ENCODE peak calls at places on chromosomes 12 and 14, in seven cellular contexts. K is kidney, U is tibial nerve, N is PC-3, P is breast epithelium, C is thyroid gland, Y is endothelial cell of umbilical vein. I is an unnamed sample.

GRCh38 chr14:23481992-23482813 is 12.7 kb downstream of the NGDN start:
- DNase-seq in N (no peak), K (no peak), U (no peak), Y (no peak), P (no peak), C (no peak), I (no peak)

GRCh38 chr12:110577717-110578521 is 5.2 kb downstream of the PPTC7 start:
- DNase-seq in P (no peak), U (no peak), K (no peak), C (no peak), N (peak; percentile 99), Y (peak; percentile 48), I (peak; percentile 94)

GRCh38 chr12:3168775-3169221 is 91.6 kb downstream of the TSPAN9 start:
- DNase-seq in C (no peak), N (peak; percentile 91), Y (no peak), P (peak; percentile 66), K (peak; percentile 81), U (no peak), I (peak; percentile 98)

GRCh38 chr12:89166525-89166934 is 185.8 kb downstream of the DUSP6 start:
- DNase-seq in P (no peak), U (no peak), C (no peak), Y (peak; percentile 93), K (no peak), N (peak; percentile 53), I (peak; percentile 62)

GRCh38 chr14:32596390-32596789 is 267.3 kb downstream of the AKAP6 start:
- DNase-seq in C (no peak), P (no peak), Y (no peak), K (no peak), U (no peak), N (peak; percentile 52), I (no peak)

GRCh38 chr12:123907021-123907420 is 65.6 kb downstream of the CCDC92 start:
- DNase-seq in Y (no peak), P (no peak), C (no peak), K (peak; percentile 20), N (no peak), U (no peak), I (no peak)

GRCh38 chr12:59432057-59432456 is 163.8 kb upstream of the SLC16A7 start:
- DNase-seq in K (no peak), Y (no peak), U (no peak), C (no peak), P (no peak), N (no peak), I (no peak)

GRCh38 chr14:92844220-92844619 is 50.1 kb downstream of the GOLGA5 start:
- DNase-seq in U (no peak), K (no peak), N (peak; percentile 39), P (no peak), C (no peak), Y (no peak), I (peak; percentile 12)

GRCh38 chr12:12505544-12506501 is 56.8 kb downstream of the DUSP16 start:
- DNase-seq in Y (peak; percentile 70), C (peak; percentile 6), U (no peak), N (no peak), P (no peak), K (no peak), I (peak; percentile 89)

GRCh38 chr14:21382886-21383847 is 652 bp downstream of the SUPT16H start:
- DNase-seq in U (no peak), Y (peak; percentile 59), K (peak; percentile 80), P (no peak), C (peak; percentile 49), N (peak; percentile 49), I (peak; percentile 86)

GRCh38 chr12:28415755-28416154 is 225.5 kb downstream of the CCDC91 start:
- DNase-seq in C (no peak), N (peak; percentile 21), K (no peak), Y (peak; percentile 15), P (no peak), U (no peak), I (peak; percentile 89)

GRCh38 chr12:1933342-1933992 is 15.0 kb upstream of the CACNA2D4 start:
- DNase-seq in N (no peak), K (no peak), U (no peak), P (no peak), C (peak; percentile 51), Y (no peak), I (peak; percentile 18)

GRCh38 chr14:75454963-75455546 is 27.2 kb downstream of the JDP2 start:
- DNase-seq in P (peak; percentile 73), Y (no peak), U (peak; percentile 65), C (peak; percentile 76), K (peak; percentile 94), N (peak; percentile 12), I (peak; percentile 90)

GRCh38 chr12:120573560-120573959 is 7.6 kb downstream of the POP5 start:
- DNase-seq in P (no peak), K (no peak), Y (no peak), C (no peak), U (no peak), N (no peak), I (no peak)

GRCh38 chr12:32440120-32440865 is 40.9 kb downstream of the FGD4 start:
- DNase-seq in Y (no peak), N (no peak), K (no peak), P (no peak), U (no peak), C (no peak), I (no peak)

GRCh38 chr12:52041695-52042123 is 9.5 kb upstream of the NR4A1 start:
- DNase-seq in P (peak; percentile 72), K (no peak), U (no peak), N (no peak), Y (no peak), C (peak; percentile 62), I (peak; percentile 73)

GRCh38 chr14:90815817-90816662 is at the start of gene TTC7B:
- DNase-seq in K (no peak), U (no peak), C (peak; percentile 34), Y (no peak), P (no peak), N (peak; percentile 50), I (peak; percentile 70)

GRCh38 chr12:10904686-10905085 is 4.7 kb downstream of the TAS2R13 start:
- DNase-seq in K (no peak), N (no peak), P (no peak), Y (no peak), C (no peak), U (no peak), I (no peak)

GRCh38 chr12:30110970-30111586 is 327.3 kb upstream of the TMTC1 start:
- DNase-seq in C (no peak), U (no peak), P (no peak), N (peak; percentile 51), Y (peak; percentile 93), K (no peak), I (peak; percentile 15)

GRCh38 chr12:45473636-45474035 is 255.9 kb upstream of the ARID2 start:
- DNase-seq in Y (no peak), C (no peak), K (no peak), U (no peak), P (no peak), N (no peak), I (no peak)

GRCh38 chr12:12606793-12607589 is 4.7 kb upstream of the CREBL2 start:
- DNase-seq in N (peak; percentile 77), K (no peak), C (no peak), Y (no peak), U (no peak), P (no peak), I (peak; percentile 65)

GRCh38 chr14:42028607-42029006 is 421.9 kb downstream of the LRFN5 start:
- DNase-seq in U (no peak), Y (no peak), N (no peak), K (no peak), C (no peak), P (no peak), I (no peak)

GRCh38 chr12:3744216-3744883 is 8.6 kb downstream of the CRACR2A start:
- DNase-seq in Y (no peak), N (no peak), C (no peak), K (no peak), U (no peak), P (no peak), I (no peak)

GRCh38 chr12:98980508-98980907 is 335.4 kb downstream of the APAF1 start:
- DNase-seq in N (no peak), K (no peak), U (no peak), C (no peak), Y (no peak), P (no peak), I (no peak)

GRCh38 chr12:47297993-47298392 is 218.2 kb upstream of the AMIGO2 start:
- DNase-seq in K (no peak), N (no peak), Y (no peak), P (no peak), C (no peak), U (no peak), I (no peak)

GRCh38 chr14:75292016-75292646 is 13.5 kb downstream of the FOS start:
- DNase-seq in C (no peak), Y (no peak), K (no peak), N (no peak), U (no peak), P (no peak), I (no peak)

GRCh38 chr12:105983622-105984325 is 155.0 kb downstream of the NUAK1 start:
- DNase-seq in N (peak; percentile 58), C (no peak), U (no peak), Y (no peak), P (no peak), K (no peak), I (peak; percentile 85)

DNA sequence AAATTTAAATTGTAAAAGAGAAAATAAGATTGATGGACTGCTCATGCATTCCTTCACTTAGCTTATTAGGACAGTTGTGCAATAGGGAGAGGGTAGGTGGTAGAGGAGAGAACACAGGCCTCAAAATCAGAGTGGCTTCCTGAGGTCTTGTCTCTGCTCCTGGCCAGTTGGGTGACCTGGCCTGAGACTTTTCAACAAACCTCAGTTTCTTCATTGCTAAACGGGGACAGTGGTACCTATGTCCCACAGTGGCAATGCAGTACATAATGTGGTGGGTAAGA is 2.6 kb downstream of the MAP3K12 start:
- DNase-seq in U (no peak), C (no peak), P (no peak), N (no peak), Y (no peak), K (no peak), I (no peak)
- H3K4me1 ChIP-seq in U (peaks cover 33% of the 10 kb centered on the region), C (peaks cover 24% of the 10 kb centered on the region), P (peaks cover 1% of the 10 kb centered on the region), N (peaks cover 19% of the 10 kb centered on the region), Y (peaks cover 29% of the 10 kb centered on the region), K (peaks cover 26% of the 10 kb centered on the region), I (peaks cover 32% of the 10 kb centered on the region)

GRCh38 chr12:15751741-15752140 is 37.4 kb downstream of the EPS8 start:
- DNase-seq in N (no peak), Y (no peak), U (no peak), P (no peak), K (no peak), C (no peak), I (no peak)
- H3K4me1 ChIP-seq in N (peaks cover 5% of the 10 kb centered on the region), Y (peaks cover 8% of the 10 kb centered on the region), U (no peaks in the 10 kb centered on the region), P (no peaks in the 10 kb centered on the region), K (peaks cover 5% of the 10 kb centered on the region), C (peaks cover 11% of the 10 kb centered on the region), I (peaks cover 66% of the 10 kb centered on the region)

GRCh38 chr14:68146812-68147211 is 327.2 kb downstream of the RAD51B start:
- DNase-seq in Y (no peak), N (peak; percentile 91), P (no peak), U (no peak), C (peak; percentile 66), K (no peak), I (peak; percentile 96)
- H3K4me1 ChIP-seq in Y (peaks cover 26% of the 10 kb centered on the region), N (peaks cover 47% of the 10 kb centered on the region), P (peaks cover 4% of the 10 kb centered on the region), U (peaks cover 5% of the 10 kb centered on the region), C (peaks cover 20% of the 10 kb centered on the region), K (peaks cover 13% of the 10 kb centered on the region), I (peaks cover 62% of the 10 kb centered on the region)

GRCh38 chr14:73739899-73740685 is 25.9 kb upstream of the PNMA1 start:
- DNase-seq in U (no peak), P (no peak), Y (no peak), C (no peak), N (no peak), K (no peak), I (no peak)
- H3K4me1 ChIP-seq in U (peaks cover 57% of the 10 kb centered on the region), P (peaks cover 55% of the 10 kb centered on the region), Y (peaks cover 53% of the 10 kb centered on the region), C (peaks cover 55% of the 10 kb centered on the region), N (peaks cover 55% of the 10 kb centered on the region), K (peaks cover 64% of the 10 kb centered on the region), I (peaks cover 45% of the 10 kb centered on the region)

I was measured in GM23248.